ENCODE peak calls at places on chromosomes 5 and 9, in seven cellular contexts. V, X, J, K, W, Q and Z are unnamed samples. For H3K4me1, the result is how much of the 10 kb centered on the place peaks cover.

GRCh38 chr5:56075361-56075760 is 80.6 kb upstream of the IL6ST start:
- DNase-seq in J (no peak), Q (peak), V (no peak), W (no peak), X (no peak), K (peak), Z (no peak)

GRCh38 chr5:173901705-173902104 is 13.6 kb downstream of the CPEB4 start:
- DNase-seq in J (no peak), X (no peak), K (no peak), W (no peak), V (no peak), Q (no peak), Z (no peak)

GRCh38 chr5:23963449-23963848 is 456.0 kb downstream of the PRDM9 start:
- DNase-seq in X (no peak), W (no peak), J (no peak), Q (no peak), V (no peak), K (no peak), Z (no peak)

GRCh38 chr9:117835798-117836197 is 131.6 kb downstream of the TLR4 start:
- DNase-seq in W (no peak), V (no peak), X (no peak), Q (no peak), J (no peak), K (no peak), Z (no peak)

GRCh38 chr5:31362931-31363568 is 168.8 kb downstream of the DROSHA start:
- DNase-seq in K (no peak), V (no peak), Q (no peak), J (no peak), X (no peak), W (no peak), Z (no peak)

GRCh38 chr9:19408316-19408692 is 505 bp upstream of the ACER2 start:
- DNase-seq in V (peak), X (no peak), W (no peak), J (peak), Q (no peak), K (peak), Z (peak)

GRCh38 chr9:131398204-131398603 is 4.3 kb downstream of the PRRC2B start:
- DNase-seq in Q (peak), W (peak), J (no peak), X (no peak), K (no peak), V (no peak), Z (no peak)

GRCh38 chr5:117665121-117665520 is 1090.5 kb upstream of the SEMA6A start:
- DNase-seq in W (no peak), X (no peak), J (no peak), V (no peak), Q (no peak), K (no peak), Z (no peak)

GRCh38 chr9:6686396-6686795 is 40.9 kb upstream of the GLDC start:
- DNase-seq in J (peak), Q (no peak), V (no peak), X (no peak), K (no peak), W (no peak), Z (no peak)

GRCh38 chr9:133583111-133583510 is 26.1 kb downstream of the FAM163B start:
- DNase-seq in V (no peak), K (no peak), X (no peak), Q (no peak), J (no peak), W (no peak), Z (no peak)

GRCh38 chr5:50767588-50767987 is 101.2 kb downstream of the PARP8 start:
- DNase-seq in J (no peak), K (no peak), V (no peak), Q (no peak), X (no peak), W (no peak), Z (no peak)

GRCh38 chr5:132807163-132807838 is 5.8 kb upstream of the SOWAHA start:
- DNase-seq in X (peak), V (no peak), K (peak), W (no peak), Q (peak), J (peak), Z (no peak)

GRCh38 chr5:56142620-56143431 is 90.3 kb downstream of the ANKRD55 start:
- DNase-seq in X (peak), Q (peak), J (no peak), W (no peak), V (peak), K (no peak), Z (no peak)

GRCh38 chr9:115144706-115145105 is 26.7 kb upstream of the TNC start:
- DNase-seq in X (no peak), Q (no peak), J (peak), K (no peak), V (no peak), W (no peak), Z (no peak)

GRCh38 chr9:104075801-104076753 is 18.0 kb upstream of the SMC2 start:
- DNase-seq in J (no peak), V (no peak), Q (no peak), X (no peak), K (no peak), W (no peak), Z (no peak)

GRCh38 chr5:119088438-119088837 is 17.6 kb downstream of the DMXL1 start:
- DNase-seq in X (no peak), W (no peak), J (no peak), K (no peak), V (no peak), Q (no peak), Z (no peak)

DNA sequence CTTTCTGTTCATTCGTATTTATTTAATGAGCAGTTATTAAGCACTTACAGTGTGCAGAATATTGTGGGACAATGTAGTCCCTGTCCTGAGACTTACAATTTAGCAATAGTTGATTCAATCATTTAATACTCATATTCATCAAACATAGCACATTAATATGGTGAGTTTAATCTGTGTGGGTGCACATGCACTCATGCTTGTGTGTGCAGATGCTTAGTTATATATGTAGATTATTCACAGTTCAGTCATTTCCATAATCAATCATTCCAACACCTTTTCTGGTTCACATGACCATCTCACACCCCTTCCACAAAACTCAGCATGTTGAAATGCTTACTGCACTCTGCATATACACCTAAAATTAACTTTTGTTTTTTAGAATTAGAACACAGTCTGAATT is 321.6 kb upstream of the RFX3 start:
- DNase-seq in X (no peak), V (no peak), K (no peak), W (no peak), Q (no peak), J (no peak), Z (no peak)
- H3K4me1 ChIP-seq in X (under half), V (under half), K (under half), W (under half), Q (under half), J (under half), Z (under half)

DNA sequence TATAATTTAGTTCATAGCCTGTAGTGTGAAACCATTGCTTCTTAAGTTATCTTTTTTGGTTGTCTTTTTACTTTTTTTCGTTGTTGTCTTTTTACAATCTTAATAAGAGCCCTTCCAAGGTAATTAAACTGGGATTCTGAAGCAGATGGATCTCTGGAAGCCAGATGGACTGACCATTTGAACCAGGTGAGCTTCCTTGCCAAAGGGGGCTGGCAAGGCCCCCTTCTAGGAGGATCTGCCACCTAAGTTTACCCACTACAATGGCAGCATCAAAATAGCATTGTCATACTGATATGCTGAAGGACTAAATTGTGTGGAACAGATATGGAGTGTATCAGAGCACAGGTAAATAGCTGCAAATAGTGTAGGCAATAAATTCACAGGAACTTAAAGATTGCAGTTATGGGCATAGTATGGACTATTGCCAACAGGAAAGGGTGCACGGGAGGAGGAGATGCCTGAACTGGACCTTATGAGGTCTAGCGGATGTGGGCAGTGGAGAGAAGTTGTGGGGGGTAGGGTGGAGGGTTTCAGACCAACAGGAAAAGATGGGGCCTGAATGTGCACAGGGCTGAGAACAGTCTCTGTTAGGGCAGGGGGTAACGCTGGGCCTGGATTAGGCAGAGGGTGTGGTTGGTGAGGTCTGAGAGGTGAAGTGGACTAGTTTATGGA is 61.5 kb upstream of the CTXN3 start:
- DNase-seq in W (no peak), V (no peak), K (no peak), X (no peak), Q (no peak), J (no peak), Z (no peak)
- H3K4me3 ChIP-seq in W (no peak), V (no peak), K (no peak), X (no peak), Q (no peak), J (no peak), Z (no peak)

DNA sequence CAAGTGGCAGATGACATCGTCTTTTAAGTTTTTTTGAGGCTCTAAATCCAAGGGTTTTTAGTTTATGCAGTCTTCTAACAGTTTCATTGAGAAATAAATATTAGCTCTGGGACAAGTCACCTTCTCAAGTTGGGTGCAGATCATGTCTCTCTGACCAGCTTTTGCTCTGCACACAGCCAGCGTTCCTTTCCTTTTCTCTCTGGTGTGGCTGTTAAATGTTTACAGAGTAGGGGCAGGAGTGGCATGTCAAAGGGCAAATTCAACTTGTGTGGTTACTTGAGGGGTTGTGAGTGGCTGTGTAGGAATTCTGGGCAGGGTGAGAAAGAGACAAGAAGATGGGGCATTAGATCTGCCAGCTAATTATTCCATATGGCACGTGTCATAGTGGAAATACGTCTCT is 187.5 kb upstream of the HMHB1 start:
- DNase-seq in X (no peak), Q (no peak), K (no peak), W (no peak), J (no peak), V (no peak), Z (no peak)
- H3K4me1 ChIP-seq in X (under half), Q (under half), K (under half), W (under half), J (under half), V (under half), Z (under half)

DNA sequence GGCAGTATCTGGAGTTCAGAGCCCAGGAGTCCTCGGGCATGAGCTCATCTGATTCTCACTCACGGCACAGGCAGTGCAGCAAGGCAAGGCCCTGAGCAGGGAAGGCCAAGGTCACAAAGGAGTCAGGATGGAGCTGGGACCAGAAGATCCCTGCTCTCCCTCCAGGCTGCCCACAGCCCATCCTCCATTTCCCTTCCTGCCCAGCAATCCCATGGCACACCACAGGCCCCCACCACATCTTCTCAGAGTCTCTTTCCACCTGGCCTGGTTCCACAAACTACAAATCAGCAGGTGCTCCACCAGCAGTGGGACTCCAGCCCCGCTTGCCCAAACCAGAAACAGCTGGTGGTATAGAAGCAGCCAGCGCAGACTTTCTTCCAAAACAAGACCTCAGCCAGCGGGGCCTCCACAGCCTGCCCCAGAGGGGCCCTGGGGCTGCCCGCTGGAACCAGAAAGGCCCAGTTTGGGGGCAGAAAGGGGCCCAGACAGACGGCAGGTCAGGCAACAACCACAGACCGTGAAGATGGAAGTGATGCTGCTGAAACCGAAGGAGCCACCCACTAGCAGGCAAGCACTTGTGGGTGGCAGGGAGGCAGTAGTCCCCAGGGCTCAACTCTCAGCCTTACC is 12.2 kb downstream of the TNIP1 start:
- DNase-seq in J (no peak), W (peak), Q (peak), V (no peak), X (no peak), K (no peak), Z (no peak)
- H3K4me3 ChIP-seq in J (no peak), W (no peak), Q (no peak), V (peak), X (no peak), K (no peak), Z (peak)

GRCh38 chr5:172740483-172741205 is 30.4 kb downstream of the DUSP1 start:
- DNase-seq in Q (peak), K (peak), J (peak), V (peak), X (peak), W (no peak), Z (peak)
- H3K4me1 ChIP-seq in Q (under half), K (under half), J (under half), V (under half), X (under half), W (under half), Z (under half)

DNA sequence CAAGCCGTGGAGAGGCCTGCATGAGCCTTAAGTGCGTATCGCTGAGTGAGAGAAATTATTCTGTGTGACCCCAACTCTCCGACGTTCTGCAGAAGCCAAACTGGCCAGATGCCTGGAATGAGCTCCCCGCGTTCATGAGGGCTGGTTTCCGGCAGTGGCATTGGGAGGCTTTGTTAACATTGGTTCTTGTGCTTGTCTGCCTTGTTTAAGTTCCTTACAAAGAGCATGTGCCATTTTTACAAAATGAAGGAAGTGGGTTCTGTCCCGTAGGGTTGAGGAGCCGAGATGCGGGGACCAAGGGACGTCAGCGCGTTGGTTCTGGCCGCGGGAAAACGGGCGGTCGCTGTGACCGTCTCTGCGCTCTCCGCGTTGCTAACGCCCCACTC is 13.2 kb downstream of the RABL6 start:
- DNase-seq in J (no peak), K (no peak), W (no peak), X (no peak), Q (no peak), V (peak), Z (no peak)
- H3K4me3 ChIP-seq in J (no peak), K (peak), W (peak), X (no peak), Q (peak), V (peak), Z (peak)

GRCh38 chr9:73158723-73159122 is 7.1 kb downstream of the ANXA1 start:
- DNase-seq in V (no peak), W (no peak), J (no peak), Q (no peak), X (no peak), K (no peak), Z (no peak)
- H3K4me1 ChIP-seq in V (under half), W (under half), J (under half), Q (under half), X (under half), K (under half), Z (under half)